ENCODE peak calls at places on chromosomes 11 and 22, in ten cellular contexts. One of them, this sample, is unnamed.

GRCh38 chr11:116434986-116435385 is 337.8 kb downstream of the BUD13 start:
- DNase-seq in activated T-cell treated with anti-CD3 and anti-CD28 coated beads, Interleukin-2, amount 50 U/mL, for 4 hours: no peak
- DNase-seq in renal cortical epithelial cell: no peak
- DNase-seq in HTR-8/SVneo: no peak
- DNase-seq in iPS-NIHi11: no peak
- DNase-seq in heart left ventricle: no peak
- DNase-seq in right cardiac atrium: no peak
- DNase-seq in NCI-H2171: no peak
- DNase-seq in fibroblast of mammary gland: no peak
- DNase-seq in T-helper 2 cell: no peak
- DNase-seq in this sample: no peak

GRCh38 chr22:46561435-46561905 is 24.1 kb upstream of the CELSR1 start:
- DNase-seq in renal cortical epithelial cell: no peak
- DNase-seq in NCI-H2171: peak; percentile 93
- DNase-seq in right cardiac atrium: no peak
- DNase-seq in heart left ventricle: no peak
- DNase-seq in activated T-cell treated with anti-CD3 and anti-CD28 coated beads, Interleukin-2, amount 50 U/mL, for 4 hours: no peak
- DNase-seq in fibroblast of mammary gland: peak; percentile 37
- DNase-seq in iPS-NIHi11: peak; percentile 86
- DNase-seq in HTR-8/SVneo: no peak
- DNase-seq in T-helper 2 cell: no peak
- DNase-seq in this sample: peak; percentile 49

GRCh38 chr11:70742553-70743291 is 344.4 kb downstream of the CTTN start:
- DNase-seq in activated T-cell treated with anti-CD3 and anti-CD28 coated beads, Interleukin-2, amount 50 U/mL, for 4 hours: no peak
- DNase-seq in fibroblast of mammary gland: no peak
- DNase-seq in iPS-NIHi11: peak; percentile 91
- DNase-seq in right cardiac atrium: no peak
- DNase-seq in T-helper 2 cell: no peak
- DNase-seq in heart left ventricle: no peak
- DNase-seq in NCI-H2171: no peak
- DNase-seq in HTR-8/SVneo: no peak
- DNase-seq in renal cortical epithelial cell: no peak
- DNase-seq in this sample: no peak

GRCh38 chr22:22893891-22894739 is 6.5 kb downstream of the IGLL5 start:
- DNase-seq in NCI-H2171: no peak
- DNase-seq in HTR-8/SVneo: no peak
- DNase-seq in heart left ventricle: no peak
- DNase-seq in T-helper 2 cell: no peak
- DNase-seq in activated T-cell treated with anti-CD3 and anti-CD28 coated beads, Interleukin-2, amount 50 U/mL, for 4 hours: no peak
- DNase-seq in renal cortical epithelial cell: no peak
- DNase-seq in fibroblast of mammary gland: no peak
- DNase-seq in iPS-NIHi11: no peak
- DNase-seq in right cardiac atrium: no peak
- DNase-seq in this sample: no peak

GRCh38 chr11:67538306-67538705 is 15.1 kb upstream of the CABP2 start:
- DNase-seq in T-helper 2 cell: no peak
- DNase-seq in fibroblast of mammary gland: peak; percentile 64
- DNase-seq in heart left ventricle: no peak
- DNase-seq in NCI-H2171: no peak
- DNase-seq in HTR-8/SVneo: no peak
- DNase-seq in renal cortical epithelial cell: no peak
- DNase-seq in activated T-cell treated with anti-CD3 and anti-CD28 coated beads, Interleukin-2, amount 50 U/mL, for 4 hours: no peak
- DNase-seq in iPS-NIHi11: no peak
- DNase-seq in right cardiac atrium: no peak
- DNase-seq in this sample: peak; percentile 58

GRCh38 chr22:28023774-28024173 is 104.7 kb upstream of the PITPNB start:
- DNase-seq in heart left ventricle: no peak
- DNase-seq in NCI-H2171: no peak
- DNase-seq in HTR-8/SVneo: no peak
- DNase-seq in fibroblast of mammary gland: no peak
- DNase-seq in iPS-NIHi11: no peak
- DNase-seq in T-helper 2 cell: no peak
- DNase-seq in right cardiac atrium: no peak
- DNase-seq in activated T-cell treated with anti-CD3 and anti-CD28 coated beads, Interleukin-2, amount 50 U/mL, for 4 hours: no peak
- DNase-seq in renal cortical epithelial cell: no peak
- DNase-seq in this sample: no peak

GRCh38 chr11:19880088-19880345 is 167.4 kb downstream of the NAV2 start:
- DNase-seq in iPS-NIHi11: no peak
- DNase-seq in heart left ventricle: no peak
- DNase-seq in HTR-8/SVneo: no peak
- DNase-seq in right cardiac atrium: no peak
- DNase-seq in activated T-cell treated with anti-CD3 and anti-CD28 coated beads, Interleukin-2, amount 50 U/mL, for 4 hours: no peak
- DNase-seq in NCI-H2171: no peak
- DNase-seq in renal cortical epithelial cell: no peak
- DNase-seq in T-helper 2 cell: no peak
- DNase-seq in fibroblast of mammary gland: no peak
- DNase-seq in this sample: no peak

GRCh38 chr11:64271339-64272132 is 12.9 kb downstream of the BAD start:
- DNase-seq in heart left ventricle: peak; percentile 95
- DNase-seq in HTR-8/SVneo: peak; percentile 74
- DNase-seq in iPS-NIHi11: peak; percentile 80
- DNase-seq in NCI-H2171: peak; percentile 96
- DNase-seq in activated T-cell treated with anti-CD3 and anti-CD28 coated beads, Interleukin-2, amount 50 U/mL, for 4 hours: peak; percentile 84
- DNase-seq in T-helper 2 cell: peak; percentile 60
- DNase-seq in fibroblast of mammary gland: peak; percentile 92
- DNase-seq in renal cortical epithelial cell: peak; percentile 88
- DNase-seq in right cardiac atrium: peak; percentile 92
- DNase-seq in this sample: peak; percentile 91

GRCh38 chr22:49046546-49047305 is 780.9 kb downstream of the BRD1 start:
- DNase-seq in renal cortical epithelial cell: no peak
- DNase-seq in fibroblast of mammary gland: no peak
- DNase-seq in heart left ventricle: no peak
- DNase-seq in NCI-H2171: peak; percentile 39
- DNase-seq in T-helper 2 cell: no peak
- DNase-seq in HTR-8/SVneo: no peak
- DNase-seq in activated T-cell treated with anti-CD3 and anti-CD28 coated beads, Interleukin-2, amount 50 U/mL, for 4 hours: no peak
- DNase-seq in iPS-NIHi11: peak; percentile 87
- DNase-seq in right cardiac atrium: peak; percentile 61
- DNase-seq in this sample: no peak

GRCh38 chr11:72226701-72227100 is 2.1 kb downstream of the INPPL1 start:
- DNase-seq in activated T-cell treated with anti-CD3 and anti-CD28 coated beads, Interleukin-2, amount 50 U/mL, for 4 hours: no peak
- DNase-seq in T-helper 2 cell: no peak
- DNase-seq in HTR-8/SVneo: no peak
- DNase-seq in fibroblast of mammary gland: no peak
- DNase-seq in renal cortical epithelial cell: no peak
- DNase-seq in iPS-NIHi11: no peak
- DNase-seq in NCI-H2171: no peak
- DNase-seq in heart left ventricle: no peak
- DNase-seq in right cardiac atrium: no peak
- DNase-seq in this sample: no peak

GRCh38 chr22:35921777-35922176 is 106.8 kb downstream of the RBFOX2 start:
- DNase-seq in HTR-8/SVneo: peak; percentile 61
- DNase-seq in renal cortical epithelial cell: peak; percentile 91
- DNase-seq in heart left ventricle: peak; percentile 71
- DNase-seq in iPS-NIHi11: peak; percentile 56
- DNase-seq in NCI-H2171: peak; percentile 18
- DNase-seq in T-helper 2 cell: no peak
- DNase-seq in activated T-cell treated with anti-CD3 and anti-CD28 coated beads, Interleukin-2, amount 50 U/mL, for 4 hours: peak; percentile 16
- DNase-seq in right cardiac atrium: peak; percentile 51
- DNase-seq in fibroblast of mammary gland: peak; percentile 94
- DNase-seq in this sample: peak; percentile 93

GRCh38 chr11:113514856-113515255 is 39.7 kb upstream of the DRD2 start:
- DNase-seq in HTR-8/SVneo: no peak
- DNase-seq in activated T-cell treated with anti-CD3 and anti-CD28 coated beads, Interleukin-2, amount 50 U/mL, for 4 hours: no peak
- DNase-seq in heart left ventricle: no peak
- DNase-seq in T-helper 2 cell: no peak
- DNase-seq in fibroblast of mammary gland: no peak
- DNase-seq in iPS-NIHi11: no peak
- DNase-seq in NCI-H2171: no peak
- DNase-seq in right cardiac atrium: no peak
- DNase-seq in renal cortical epithelial cell: no peak
- DNase-seq in this sample: no peak

GRCh38 chr11:94858012-94858705 is 90.0 kb downstream of the AMOTL1 start:
- DNase-seq in HTR-8/SVneo: no peak
- DNase-seq in right cardiac atrium: no peak
- DNase-seq in iPS-NIHi11: no peak
- DNase-seq in heart left ventricle: no peak
- DNase-seq in T-helper 2 cell: no peak
- DNase-seq in NCI-H2171: no peak
- DNase-seq in activated T-cell treated with anti-CD3 and anti-CD28 coated beads, Interleukin-2, amount 50 U/mL, for 4 hours: no peak
- DNase-seq in renal cortical epithelial cell: no peak
- DNase-seq in fibroblast of mammary gland: no peak
- DNase-seq in this sample: no peak